ENCODE peak calls at places on chromosome 11, in six cellular contexts. K, C, B, I, J and U are unnamed samples.
A peak's percentile ranks its signal among the peaks of the same experiment; 100 is the strongest.

GRCh38 chr11:15113381-15113780 is 1.3 kb upstream of the INSC start:
- DNase-seq in K (no peak), C (no peak), B (no peak), I (no peak), J (no peak), U (no peak)

GRCh38 chr11:86486261-86487030 is 111.8 kb downstream of the CCDC81 start:
- DNase-seq in K (no peak), C (peak; percentile 13), B (no peak), I (no peak), J (no peak), U (no peak)

GRCh38 chr11:71372693-71373657 is 75.2 kb downstream of the DHCR7 start:
- DNase-seq in K (peak; percentile 71), C (no peak), B (no peak), I (peak; percentile 2), J (peak; percentile 11), U (no peak)

GRCh38 chr11:64842851-64843841 is 1.3 kb downstream of the CDC42BPG start:
- DNase-seq in K (no peak), C (no peak), B (no peak), I (no peak), J (no peak), U (no peak)

GRCh38 chr11:13775471-13775870 is 107.0 kb downstream of the FAR1 start:
- DNase-seq in K (no peak), C (no peak), B (no peak), I (no peak), J (no peak), U (no peak)

GRCh38 chr11:1161410-1162152 is 3.8 kb downstream of the MUC5AC start:
- DNase-seq in K (no peak), C (no peak), B (no peak), I (no peak), J (no peak), U (no peak)

GRCh38 chr11:770642-771616 is 6.4 kb downstream of the GATD1 start:
- DNase-seq in K (no peak), C (no peak), B (no peak), I (no peak), J (no peak), U (no peak)

GRCh38 chr11:125929445-125930075 is 16.3 kb upstream of the VSIG10L2 start:
- DNase-seq in K (no peak), C (no peak), B (no peak), I (peak; percentile 2), J (no peak), U (no peak)

GRCh38 chr11:92929168-92930053 is 40.0 kb upstream of the MTNR1B start:
- DNase-seq in K (peak; percentile 48), C (no peak), B (no peak), I (no peak), J (no peak), U (no peak)

GRCh38 chr11:108887436-108888238 is 222.8 kb downstream of the DDX10 start:
- DNase-seq in K (no peak), C (no peak), B (no peak), I (peak; percentile 74), J (peak; percentile 91), U (no peak)

GRCh38 chr11:123616505-123617198 is 37.8 kb downstream of the SCN3B start:
- DNase-seq in K (peak; percentile 92), C (no peak), B (no peak), I (peak; percentile 84), J (peak; percentile 48), U (no peak)

GRCh38 chr11:26021026-26021425 is 310.9 kb upstream of the ANO3 start:
- DNase-seq in K (no peak), C (no peak), B (no peak), I (no peak), J (no peak), U (no peak)

GRCh38 chr11:70590356-70590991 is 192.1 kb downstream of the CTTN start:
- DNase-seq in K (no peak), C (no peak), B (no peak), I (no peak), J (no peak), U (no peak)

GRCh38 chr11:65496304-65497140 is 2.3 kb upstream of the MALAT1 start:
- DNase-seq in K (no peak), C (no peak), B (peak; percentile 27), I (peak; percentile 79), J (no peak), U (peak; percentile 64)

GRCh38 chr11:126391286-126391954 is 35.9 kb downstream of the ST3GAL4 start:
- DNase-seq in K (no peak), C (no peak), B (no peak), I (no peak), J (no peak), U (no peak)